ENCODE peak calls at places on chromosomes 11 and 22, in six cellular contexts. F, K, C, G, Q and V are unnamed samples.
A peak's percentile ranks its signal among the peaks of the same experiment; 100 is the strongest.

GRCh38 chr11:71988050-71988449 is 10.7 kb upstream of the IL18BP start:
- DNase-seq in K (no peak), G (peak; percentile 85), C (no peak), Q (peak; percentile 84), F (peak; percentile 72), V (no peak)

GRCh38 chr11:64631675-64632074 is 40.7 kb downstream of the SLC22A12 start:
- DNase-seq in G (no peak), C (no peak), Q (no peak), F (no peak), K (no peak), V (no peak)

GRCh38 chr22:43993072-43993760 is 30.9 kb upstream of the PARVB start:
- DNase-seq in F (peak; percentile 33), K (peak; percentile 81), G (peak; percentile 48), C (peak; percentile 29), Q (peak; percentile 39), V (peak; percentile 77)

GRCh38 chr11:6742260-6742659 is 29.5 kb downstream of the OR2AG2 start:
- DNase-seq in Q (no peak), C (no peak), K (no peak), F (no peak), G (no peak), V (no peak)

GRCh38 chr11:57903441-57904123 is 120.1 kb upstream of the OR9Q1 start:
- DNase-seq in K (peak; percentile 1), F (no peak), G (peak; percentile 4), Q (no peak), C (peak; percentile 6), V (no peak)

GRCh38 chr22:46966495-46966845 is 204.0 kb downstream of the TBC1D22A start:
- DNase-seq in Q (no peak), G (no peak), C (no peak), F (no peak), K (no peak), V (no peak)

GRCh38 chr22:36166518-36167220 is 6.1 kb upstream of the APOL3 start:
- DNase-seq in K (no peak), F (no peak), Q (no peak), C (no peak), G (no peak), V (no peak)

GRCh38 chr22:37462426-37462825 is 23.8 kb downstream of the MFNG start:
- DNase-seq in F (no peak), K (no peak), C (no peak), G (no peak), Q (no peak), V (no peak)

GRCh38 chr22:28075260-28075981 is 156.4 kb upstream of the PITPNB start:
- DNase-seq in G (peak; percentile 89), K (peak; percentile 67), F (peak; percentile 74), C (no peak), Q (peak; percentile 82), V (no peak)

GRCh38 chr11:79485694-79486093 is 44.9 kb upstream of the TENM4 start:
- DNase-seq in K (no peak), F (no peak), Q (no peak), C (no peak), G (no peak), V (no peak)

GRCh38 chr22:36419912-36420882 is 32.4 kb upstream of the MYH9 start:
- DNase-seq in Q (no peak), K (no peak), C (no peak), G (no peak), F (no peak), V (no peak)

GRCh38 chr11:116348226-116348625 is 424.6 kb downstream of the BUD13 start:
- DNase-seq in C (no peak), F (no peak), Q (no peak), K (no peak), G (no peak), V (no peak)

GRCh38 chr11:123072279-123072678 is 10.3 kb upstream of the HSPA8 start:
- DNase-seq in G (no peak), K (no peak), C (no peak), F (no peak), Q (peak; percentile 39), V (no peak)

GRCh38 chr11:68090706-68091105 is 30.5 kb downstream of the CHKA start:
- DNase-seq in C (no peak), F (no peak), G (no peak), Q (no peak), K (peak; percentile 70), V (no peak)

GRCh38 chr22:38427940-38428339 is 27.1 kb downstream of the KCNJ4 start:
- DNase-seq in F (no peak), Q (no peak), C (no peak), K (no peak), G (no peak), V (no peak)

GRCh38 chr22:17920145-17920605 is 104.2 kb downstream of the MICAL3 start:
- DNase-seq in F (no peak), K (peak; percentile 65), G (no peak), C (no peak), Q (peak; percentile 46), V (peak; percentile 51)

GRCh38 chr22:22593964-22594656 is 35.0 kb upstream of the PRAME start:
- DNase-seq in K (peak; percentile 83), Q (peak; percentile 35), G (peak; percentile 41), C (peak; percentile 14), F (peak; percentile 18), V (no peak)

GRCh38 chr22:49366437-49366836 is 461.2 kb downstream of the BRD1 start:
- DNase-seq in K (no peak), Q (no peak), C (no peak), G (no peak), F (no peak), V (no peak)

GRCh38 chr11:45332486-45332934 is 46.4 kb upstream of the SYT13 start:
- DNase-seq in Q (peak; percentile 16), G (peak; percentile 36), C (no peak), K (peak; percentile 66), F (no peak), V (peak; percentile 63)

GRCh38 chr11:27717377-27717776 is 17.1 kb upstream of the BDNF start:
- DNase-seq in C (no peak), G (peak; percentile 59), Q (no peak), K (peak; percentile 31), F (peak; percentile 32), V (no peak)

GRCh38 chr11:10453261-10453660 is 1.8 kb upstream of the AMPD3 start:
- DNase-seq in K (no peak), F (no peak), Q (no peak), C (no peak), G (no peak), V (no peak)